ENCODE peak calls at places on chromosomes 6 and 20, in six cellular contexts. A is stimulated activated CD8-positive, alpha-beta memory T cell treated with anti-CD3 and anti-CD28 coated beads, Interleukin-7, amount 100 ng/mL, for 1 hour; C is left cardiac atrium; V is HCT116; R is LoVo; P is neuronal stem cell. T is an unnamed sample.

GRCh38 chr6:56959094-56959493 is 4.2 kb downstream of the BEND6 start:
- DNase-seq in P (no peak), C (no peak), R (no peak), V (no peak), A (no peak), T (no peak)

GRCh38 chr6:128493877-128494276 is 26.5 kb downstream of the PTPRK start:
- DNase-seq in A (no peak), V (no peak), C (no peak), P (no peak), R (no peak), T (no peak)

GRCh38 chr6:55892749-55893357 is 17.5 kb upstream of the BMP5 start:
- DNase-seq in A (no peak), P (no peak), R (no peak), C (no peak), V (no peak), T (no peak)

GRCh38 chr20:55580475-55580874 is 424.8 kb downstream of the CBLN4 start:
- DNase-seq in P (no peak), V (no peak), C (no peak), R (no peak), A (no peak), T (no peak)

GRCh38 chr6:112018619-112019416 is 35.1 kb upstream of the CCN6 start:
- DNase-seq in C (peak), R (peak), P (no peak), V (no peak), A (no peak), T (no peak)

GRCh38 chr6:134374486-134374885 is 56.6 kb upstream of the SGK1 start:
- DNase-seq in A (no peak), V (no peak), R (no peak), P (no peak), C (peak), T (no peak)

GRCh38 chr6:7155871-7156579 is 48.3 kb downstream of the RREB1 start:
- DNase-seq in V (no peak), C (no peak), A (no peak), P (no peak), R (no peak), T (no peak)

GRCh38 chr6:46059608-46060007 is 43.9 kb upstream of the CLIC5 start:
- DNase-seq in R (no peak), V (no peak), C (no peak), P (no peak), A (no peak), T (no peak)

GRCh38 chr20:46705378-46705729 is 4.1 kb upstream of the SLC2A10 start:
- DNase-seq in R (no peak), C (no peak), V (no peak), P (no peak), A (no peak), T (no peak)

GRCh38 chr20:9072741-9073310 is 3.9 kb downstream of the PLCB4 start:
- DNase-seq in V (no peak), C (no peak), A (no peak), P (no peak), R (no peak), T (no peak)

GRCh38 chr6:109239918-109240321 is 142.3 kb downstream of the CD164 start:
- DNase-seq in C (peak), P (no peak), V (no peak), R (no peak), A (no peak), T (no peak)

GRCh38 chr20:21105429-21106170 is 558 bp downstream of the LINC00237 start:
- DNase-seq in C (no peak), A (no peak), P (no peak), V (no peak), R (no peak), T (no peak)

GRCh38 chr6:138957484-138957883 is 30.6 kb downstream of the REPS1 start:
- DNase-seq in C (no peak), P (no peak), V (no peak), A (no peak), R (peak), T (no peak)

GRCh38 chr6:156948807-156949206 is 171.6 kb downstream of the ARID1B start:
- DNase-seq in A (no peak), R (peak), V (peak), C (no peak), P (no peak), T (no peak)

GRCh38 chr20:33910056-33910455 is 83.7 kb upstream of the RALY start:
- DNase-seq in A (no peak), R (no peak), V (no peak), C (no peak), P (no peak), T (no peak)

GRCh38 chr20:63417213-63418120 is 55.0 kb downstream of the KCNQ2 start:
- DNase-seq in A (no peak), P (no peak), R (no peak), V (no peak), C (no peak), T (no peak)

GRCh38 chr20:14360386-14360785 is 23.0 kb upstream of the FLRT3 start:
- DNase-seq in A (no peak), R (no peak), V (no peak), C (no peak), P (no peak), T (no peak)

GRCh38 chr6:28368522-28368921 is 18.8 kb downstream of the ZKSCAN3 start:
- DNase-seq in P (no peak), A (no peak), C (no peak), R (no peak), V (no peak), T (no peak)

GRCh38 chr6:34592208-34592952 is 36.3 kb upstream of the SPDEF start:
- DNase-seq in V (no peak), R (no peak), P (no peak), C (no peak), A (no peak), T (no peak)

GRCh38 chr6:115456848-115457247 is 603.8 kb downstream of the FRK start:
- DNase-seq in C (no peak), A (no peak), P (no peak), R (no peak), V (no peak), T (no peak)

GRCh38 chr20:45905505-45906079 is 6.4 kb downstream of the PLTP start:
- DNase-seq in C (no peak), P (no peak), R (no peak), A (no peak), V (peak), T (no peak)